ENCODE peak calls at places on chromosome 16, in five cellular contexts. L is SK-N-SH, W is A549, G is GM12878, K is K562. Z is an unnamed sample.

GRCh38 chr16:72666267-72666666 is 381.7 kb downstream of the ZFHX3 start:
- DNase-seq in W (no peak), L (no peak), G (no peak), K (no peak), Z (peak)

GRCh38 chr16:12829096-12829888 is 25.6 kb upstream of the CPPED1 start:
- DNase-seq in L (no peak), K (no peak), W (no peak), G (no peak), Z (no peak)

GRCh38 chr16:11685844-11686618 is 17.8 kb downstream of the SNN start:
- DNase-seq in L (no peak), G (no peak), W (no peak), K (no peak), Z (peak)

GRCh38 chr16:74575175-74575804 is 31.6 kb downstream of the GLG1 start:
- DNase-seq in W (no peak), G (no peak), L (no peak), K (no peak), Z (no peak)

GRCh38 chr16:67027046-67027445 is 1.9 kb upstream of the CBFB start:
- DNase-seq in K (no peak), W (no peak), L (no peak), G (no peak), Z (no peak)

GRCh38 chr16:64478258-64478906 is 643.5 kb downstream of the CDH11 start:
- DNase-seq in K (no peak), G (no peak), L (no peak), W (peak), Z (peak)

GRCh38 chr16:11157143-11157542 is 98.9 kb downstream of the SOCS1 start:
- DNase-seq in L (no peak), G (no peak), W (no peak), K (no peak), Z (no peak)

GRCh38 chr16:59170065-59170712 is 436.1 kb upstream of the GOT2 start:
- DNase-seq in W (no peak), G (no peak), K (no peak), L (no peak), Z (no peak)

GRCh38 chr16:11439216-11439615 is 94.0 kb downstream of the RMI2 start:
- DNase-seq in K (no peak), L (no peak), W (no peak), G (no peak), Z (no peak)

GRCh38 chr16:82835487-82836160 is 208.9 kb downstream of the CDH13 start:
- DNase-seq in L (no peak), W (no peak), K (no peak), G (no peak), Z (peak)

GRCh38 chr16:1275791-1276579 is 20.1 kb downstream of the TPSD1 start:
- DNase-seq in W (no peak), L (no peak), G (no peak), K (no peak), Z (no peak)

GRCh38 chr16:67157892-67158635 is 1.6 kb downstream of the TRADD start:
- DNase-seq in K (no peak), G (no peak), W (no peak), L (no peak), Z (no peak)

GRCh38 chr16:56742030-56742984 is 12.4 kb downstream of the NUP93 start:
- DNase-seq in K (no peak), L (no peak), W (peak), G (no peak), Z (peak)

GRCh38 chr16:65180986-65181710 is 59.3 kb upstream of the CDH11 start:
- DNase-seq in L (peak), G (no peak), W (no peak), K (no peak), Z (no peak)

GRCh38 chr16:19613834-19614233 is 58.3 kb downstream of the VPS35L start:
- DNase-seq in K (no peak), G (no peak), L (no peak), W (no peak), Z (no peak)

GRCh38 chr16:81486555-81487061 is 42.0 kb downstream of the CMIP start:
- DNase-seq in K (no peak), L (no peak), W (no peak), G (no peak), Z (peak)

GRCh38 chr16:23141959-23142740 is 7.1 kb downstream of the USP31 start:
- DNase-seq in K (no peak), G (no peak), L (no peak), W (no peak), Z (no peak)

GRCh38 chr16:1285669-1286491 is 23.6 kb upstream of the UBE2I start:
- DNase-seq in L (no peak), K (no peak), G (no peak), W (no peak), Z (no peak)

GRCh38 chr16:88368036-88368435 is 14.7 kb upstream of the ZNF469 start:
- DNase-seq in W (no peak), G (no peak), K (no peak), L (no peak), Z (no peak)

GRCh38 chr16:14672403-14672971 is 21.6 kb downstream of the PLA2G10 start:
- DNase-seq in K (no peak), L (no peak), G (peak), W (peak), Z (no peak)

GRCh38 chr16:84302111-84302954 is 7.7 kb downstream of the WFDC1 start:
- DNase-seq in W (no peak), G (no peak), L (no peak), K (no peak), Z (peak)

GRCh38 chr16:48041861-48042435 is 113.8 kb downstream of the ABCC12 start:
- DNase-seq in G (no peak), L (no peak), W (peak), K (peak), Z (no peak)

GRCh38 chr16:26816885-26817571 is 249.7 kb upstream of the C16orf82 start:
- DNase-seq in G (no peak), K (peak), L (no peak), W (no peak), Z (peak)
- TF ChIP-seq RCOR1 in G (no peak), K (no peak), L (no peak), W (no peak), Z (no peak)

GRCh38 chr16:70432800-70433455 is 6.0 kb downstream of the ST3GAL2 start:
- DNase-seq in L (peak), K (peak), G (no peak), W (no peak), Z (no peak)
- TF ChIP-seq RCOR1 in L (no peak), K (no peak), G (peak), W (no peak), Z (no peak)

DNA sequence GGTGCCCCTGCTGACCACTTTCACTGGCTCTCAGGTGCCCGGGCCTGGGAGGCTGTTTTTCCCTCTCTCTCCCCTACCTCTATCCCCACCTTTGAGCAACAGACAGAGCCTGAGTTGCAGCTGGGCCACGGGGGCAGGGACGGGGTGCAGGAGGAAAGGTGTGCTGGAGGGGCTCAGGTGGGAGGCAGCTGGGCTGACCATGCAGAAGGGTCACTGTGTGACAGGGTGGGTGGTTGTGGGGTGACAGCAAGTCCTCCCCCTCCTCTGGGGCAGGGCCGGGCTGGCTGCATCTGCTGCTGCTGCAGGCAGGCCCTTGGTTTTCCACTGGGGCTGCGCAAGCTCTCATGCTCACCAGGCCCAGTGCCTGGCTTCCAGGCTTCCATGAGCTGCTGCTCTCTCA is 6.6 kb downstream of the ZNF319 start:
- DNase-seq in K (no peak), L (no peak), G (no peak), W (no peak), Z (no peak)
- TF ChIP-seq RCOR1 in K (no peak), L (no peak), G (no peak), W (no peak), Z (no peak)

GRCh38 chr16:30934827-30935557 is 11.6 kb downstream of the FBXL19 start:
- DNase-seq in W (peak), L (peak), G (no peak), K (peak), Z (peak)
- TF ChIP-seq RCOR1 in W (no peak), L (no peak), G (no peak), K (peak), Z (no peak)

GRCh38 chr16:22052985-22053384 is 39.4 kb upstream of the VWA3A start:
- DNase-seq in L (no peak), K (no peak), W (no peak), G (no peak), Z (no peak)
- TF ChIP-seq RCOR1 in L (no peak), K (no peak), W (no peak), G (no peak), Z (no peak)

DNA sequence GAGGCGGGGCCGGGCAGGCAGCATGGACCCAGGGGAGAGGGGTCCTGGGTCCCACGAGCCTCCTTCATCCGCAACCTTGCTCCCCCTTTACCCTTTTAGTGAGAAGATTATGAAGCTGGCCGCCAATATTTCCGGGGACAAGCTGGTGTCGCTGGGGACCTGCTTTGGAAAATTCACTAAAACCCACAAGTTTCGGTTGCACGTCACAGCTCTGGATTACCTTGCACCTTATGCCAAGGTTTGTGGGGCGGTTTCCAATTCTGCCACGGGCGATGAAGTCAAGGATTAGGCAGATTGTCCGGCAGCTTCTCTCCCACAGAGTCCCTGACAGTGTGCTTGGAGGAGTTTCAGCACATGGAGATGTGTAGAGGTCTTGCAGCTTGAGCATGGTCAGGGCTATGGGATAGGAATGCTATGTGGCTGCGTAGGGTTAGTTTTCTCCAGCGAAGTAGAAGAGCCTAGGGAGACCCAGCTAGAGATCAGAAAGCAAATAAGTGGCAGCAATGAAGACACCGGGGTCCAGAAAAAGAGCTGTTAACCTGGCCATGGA is 598 bp downstream of the NIP7 start:
- DNase-seq in G (no peak), K (no peak), L (no peak), W (no peak), Z (peak)
- TF ChIP-seq RCOR1 in G (no peak), K (no peak), L (no peak), W (no peak), Z (no peak)

GRCh38 chr16:85653226-85653917 is 35.4 kb downstream of the GINS2 start:
- DNase-seq in W (no peak), G (no peak), K (no peak), L (no peak), Z (no peak)
- TF ChIP-seq RCOR1 in W (no peak), G (no peak), K (no peak), L (no peak), Z (no peak)

Z was measured in IMR-90.